ENCODE peak calls at places on chromosome 22, in eight cellular contexts. R is body of pancreas, A is uterus, V is ovary, L is testis, D is H54, G is prostate gland, W is IMR-90. U is an unnamed sample.

GRCh38 chr22:40436460-40437431 is 66.4 kb downstream of the SGSM3 start:
- DNase-seq in R (peak; percentile 28), A (peak; percentile 43), V (peak; percentile 56), L (peak; percentile 77), D (no peak), G (no peak), W (peak; percentile 74), U (peak; percentile 63)

GRCh38 chr22:37121887-37122591 is 12.5 kb upstream of the TMPRSS6 start:
- DNase-seq in R (no peak), A (no peak), V (no peak), L (peak; percentile 16), D (peak; percentile 59), G (peak; percentile 40), W (peak; percentile 37), U (no peak)

GRCh38 chr22:40855960-40856512 is 403 bp downstream of the ST13 start:
- DNase-seq in R (no peak), A (no peak), V (no peak), L (no peak), D (peak; percentile 4), G (peak; percentile 11), W (peak; percentile 18), U (peak; percentile 83)

GRCh38 chr22:22895776-22896445 is 8.3 kb downstream of the IGLL5 start:
- DNase-seq in R (no peak), A (no peak), V (no peak), L (no peak), D (no peak), G (no peak), W (no peak), U (no peak)

GRCh38 chr22:45441158-45441557 is 27.7 kb downstream of the RIBC2 start:
- DNase-seq in R (peak; percentile 71), A (peak; percentile 73), V (peak; percentile 65), L (peak; percentile 82), D (peak; percentile 51), G (peak; percentile 57), W (peak; percentile 68), U (peak; percentile 16)

GRCh38 chr22:39349506-39349966 is 255 bp upstream of the SYNGR1 start:
- DNase-seq in R (peak; percentile 59), A (peak; percentile 49), V (peak; percentile 77), L (peak; percentile 57), D (no peak), G (no peak), W (no peak), U (peak; percentile 77)

GRCh38 chr22:36010090-36010489 is 18.5 kb downstream of the RBFOX2 start:
- DNase-seq in R (peak; percentile 84), A (no peak), V (no peak), L (no peak), D (no peak), G (no peak), W (no peak), U (peak; percentile 22)

GRCh38 chr22:41833369-41834004 is 582 bp downstream of the SREBF2 start:
- DNase-seq in R (peak; percentile 64), A (peak; percentile 41), V (peak; percentile 66), L (peak; percentile 62), D (no peak), G (peak; percentile 30), W (no peak), U (peak; percentile 70)

GRCh38 chr22:42933783-42934144 is 76.7 kb upstream of the ARFGAP3 start:
- DNase-seq in R (no peak), A (no peak), V (no peak), L (no peak), D (peak; percentile 32), G (peak; percentile 40), W (peak; percentile 97), U (no peak)

GRCh38 chr22:46747646-46748045 is 9.6 kb upstream of the CERK start:
- DNase-seq in R (no peak), A (no peak), V (no peak), L (no peak), D (no peak), G (no peak), W (no peak), U (no peak)

GRCh38 chr22:35376728-35377472 is 4.0 kb upstream of the HMOX1 start:
- DNase-seq in R (peak; percentile 95), A (peak; percentile 95), V (peak; percentile 93), L (peak; percentile 95), D (peak; percentile 65), G (peak; percentile 91), W (peak; percentile 99), U (peak; percentile 83)

GRCh38 chr22:23216331-23217170 is 36.2 kb downstream of the BCR start:
- DNase-seq in R (no peak), A (no peak), V (no peak), L (no peak), D (no peak), G (no peak), W (no peak), U (peak; percentile 51)

GRCh38 chr22:27593378-27593777 is 208.2 kb downstream of the MN1 start:
- DNase-seq in R (no peak), A (no peak), V (no peak), L (no peak), D (no peak), G (no peak), W (no peak), U (no peak)

GRCh38 chr22:47163481-47163875 is 401.0 kb downstream of the TBC1D22A start:
- DNase-seq in R (no peak), A (no peak), V (no peak), L (no peak), D (no peak), G (no peak), W (no peak), U (no peak)

GRCh38 chr22:30026751-30027150 is 53.5 kb upstream of the HORMAD2 start:
- DNase-seq in R (no peak), A (no peak), V (no peak), L (no peak), D (no peak), G (no peak), W (no peak), U (no peak)

GRCh38 chr22:30027169-30027568 is 53.1 kb upstream of the HORMAD2 start:
- DNase-seq in R (no peak), A (no peak), V (no peak), L (no peak), D (no peak), G (no peak), W (no peak), U (no peak)

GRCh38 chr22:30027791-30028190 is 52.5 kb upstream of the HORMAD2 start:
- DNase-seq in R (no peak), A (no peak), V (no peak), L (no peak), D (no peak), G (no peak), W (no peak), U (no peak)

GRCh38 chr22:30029512-30029911 is 50.8 kb upstream of the HORMAD2 start:
- DNase-seq in R (no peak), A (no peak), V (no peak), L (no peak), D (no peak), G (no peak), W (no peak), U (no peak)

GRCh38 chr22:30028731-30029130 is 51.5 kb upstream of the HORMAD2 start:
- DNase-seq in R (no peak), A (no peak), V (no peak), L (no peak), D (no peak), G (no peak), W (no peak), U (no peak)
- TF ChIP-seq POLR2A in R (no peak), A (no peak), V (no peak), L (no peak), D (no peak), G (no peak), W (no peak), U (no peak)

DNA sequence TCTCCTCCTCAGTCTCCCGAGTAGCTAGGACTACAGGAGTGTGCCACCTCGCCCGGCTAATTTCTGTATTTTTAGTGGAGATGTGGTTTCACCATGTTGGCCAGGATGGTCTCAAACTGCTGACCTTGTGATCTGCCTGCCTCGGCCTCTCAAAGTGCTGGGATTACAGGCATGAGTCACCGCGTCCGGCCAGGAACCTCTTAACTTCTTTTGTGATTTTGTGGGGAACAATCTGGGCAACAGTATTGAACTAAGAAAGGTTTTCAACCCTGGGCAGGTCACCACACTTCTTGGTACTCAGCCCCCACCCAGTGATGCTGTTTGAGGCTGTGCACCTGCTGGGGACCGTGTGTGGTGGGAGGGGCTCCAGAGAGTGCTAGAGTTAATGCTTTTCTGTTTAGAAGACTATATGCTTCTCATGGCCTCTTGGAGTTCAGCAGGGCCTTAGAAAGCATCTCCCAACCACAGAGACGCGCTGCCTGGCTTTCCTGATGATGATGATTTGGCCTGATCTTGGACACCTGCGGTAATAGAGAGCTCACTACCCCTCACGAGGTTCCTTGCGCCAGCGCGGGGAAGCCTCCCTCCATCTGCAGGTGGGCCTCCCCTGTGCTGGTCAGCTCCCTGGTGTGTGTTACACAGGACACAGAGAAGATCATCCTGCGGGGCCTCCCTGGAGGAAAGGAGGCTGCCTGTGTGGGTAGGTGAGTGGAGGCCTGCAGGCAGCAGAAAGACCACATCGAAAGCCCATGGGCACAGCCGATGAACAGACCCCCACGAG is 1.2 kb downstream of the DENND6B start:
- DNase-seq in R (no peak), A (no peak), V (no peak), L (no peak), D (no peak), G (no peak), W (no peak), U (no peak)
- TF ChIP-seq POLR2A in R (no peak), A (no peak), V (no peak), L (no peak), D (no peak), G (no peak), W (no peak), U (no peak)

DNA sequence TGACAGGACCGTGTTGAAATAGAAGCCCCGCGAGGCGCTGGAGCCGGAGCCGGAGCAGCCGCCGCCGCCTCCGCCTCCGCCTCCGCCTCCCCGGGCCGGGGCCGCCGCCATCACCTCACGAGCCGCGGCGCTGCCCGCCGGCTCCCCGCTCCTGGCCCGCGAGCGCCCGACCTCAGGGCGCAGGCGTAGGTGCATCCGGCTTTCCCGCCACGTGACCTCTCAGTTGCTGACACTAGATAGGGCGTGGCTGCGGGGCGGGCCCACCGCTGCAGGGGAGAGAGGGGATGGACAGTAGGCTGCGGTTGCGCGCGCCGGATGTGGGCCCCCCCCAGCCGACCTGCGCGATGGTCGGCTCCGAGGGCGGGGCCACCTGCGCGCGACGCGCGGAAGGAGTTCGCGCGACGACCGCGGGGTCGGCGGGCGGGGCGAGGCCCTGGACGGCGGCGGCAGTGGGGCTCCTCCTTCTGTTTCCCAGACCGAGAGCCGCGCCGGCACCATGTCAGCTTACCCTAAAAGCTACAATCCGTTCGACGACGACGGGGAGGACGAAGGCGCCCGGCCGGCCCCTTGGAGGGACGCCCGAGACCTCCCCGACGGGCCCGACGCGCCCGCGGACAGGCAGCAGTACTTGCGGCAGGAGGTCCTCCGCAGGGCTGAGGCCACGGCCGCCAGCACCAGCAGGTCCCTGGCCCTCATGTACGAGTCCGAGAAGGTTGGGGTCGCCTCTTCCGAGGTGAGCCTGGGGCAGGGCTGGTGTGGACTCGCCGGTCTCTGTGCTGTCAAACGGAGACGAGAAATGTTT is at the start of the genes PI4KA and SNAP29:
- DNase-seq in R (peak; percentile 100), A (peak; percentile 98), V (peak; percentile 98), L (peak; percentile 99), D (peak; percentile 93), G (peak; percentile 98), W (peak; percentile 97), U (peak; percentile 99)
- TF ChIP-seq POLR2A in R (peak; percentile 58), A (peak; percentile 95), V (peak; percentile 86), L (peak; percentile 14), D (peak; percentile 47), G (peak; percentile 69), W (peak; percentile 86), U (peak; percentile 82)

GRCh38 chr22:20998411-20999336 is 3.2 kb downstream of the THAP7 start:
- DNase-seq in R (no peak), A (no peak), V (no peak), L (no peak), D (no peak), G (no peak), W (peak; percentile 29), U (no peak)
- TF ChIP-seq POLR2A in R (no peak), A (no peak), V (no peak), L (no peak), D (no peak), G (no peak), W (no peak), U (no peak)

U was measured in erythroblast.